ENCODE peak calls at places on chromosomes 16 and 17, in nine cellular contexts. Q, S, O, E, C, G, M, B and Y are unnamed samples.

GRCh38 chr16:28192811-28193529 is 18.8 kb downstream of the XPO6 start:
- DNase-seq in E (no peak), M (no peak), B (no peak), S (no peak), G (peak; percentile 78), Q (no peak), C (no peak), O (no peak), Y (no peak)

GRCh38 chr16:46673320-46674013 is 15.5 kb downstream of the VPS35 start:
- DNase-seq in O (peak; percentile 23), E (no peak), C (no peak), B (peak; percentile 78), S (peak; percentile 50), Q (no peak), G (peak; percentile 44), M (peak; percentile 60), Y (peak; percentile 49)

GRCh38 chr17:77696151-77696719 is 262.3 kb upstream of the TNRC6C start:
- DNase-seq in M (no peak), Q (peak; percentile 73), E (no peak), S (no peak), G (no peak), B (no peak), C (peak; percentile 45), O (no peak), Y (no peak)

GRCh38 chr16:68257906-68258800 is 6.2 kb upstream of the SLC7A6 start:
- DNase-seq in B (peak; percentile 65), O (no peak), E (no peak), S (peak; percentile 35), M (peak; percentile 80), G (no peak), C (peak; percentile 89), Q (peak; percentile 83), Y (peak; percentile 70)

GRCh38 chr17:19733953-19734526 is 14.1 kb downstream of the ALDH3A1 start:
- DNase-seq in O (no peak), M (no peak), B (no peak), E (no peak), G (no peak), Q (no peak), C (no peak), S (no peak), Y (no peak)

GRCh38 chr16:11682655-11683096 is 14.4 kb downstream of the SNN start:
- DNase-seq in E (no peak), B (no peak), C (no peak), S (peak; percentile 98), M (no peak), O (no peak), Q (no peak), G (no peak), Y (peak; percentile 88)

GRCh38 chr17:66466933-66467367 is 164.5 kb downstream of the PRKCA start:
- DNase-seq in M (peak; percentile 99), C (no peak), Q (no peak), O (peak; percentile 35), S (peak; percentile 100), G (no peak), B (peak; percentile 97), E (peak; percentile 64), Y (peak; percentile 99)

GRCh38 chr17:4519361-4519788 is 20.7 kb downstream of the SPNS2 start:
- DNase-seq in O (peak; percentile 81), M (no peak), Q (no peak), B (no peak), C (no peak), S (no peak), G (no peak), E (no peak), Y (no peak)

GRCh38 chr17:78933025-78933958 is 8.1 kb upstream of the TIMP2 start:
- DNase-seq in B (peak; percentile 96), G (peak; percentile 21), M (peak; percentile 98), Q (peak; percentile 90), E (peak; percentile 84), C (peak; percentile 92), S (peak; percentile 99), O (peak; percentile 67), Y (peak; percentile 58)

GRCh38 chr17:14859521-14859920 is 405.6 kb downstream of the PMP22 start:
- DNase-seq in E (no peak), C (no peak), Q (no peak), S (no peak), B (no peak), M (no peak), G (no peak), O (no peak), Y (peak; percentile 34)

GRCh38 chr17:66829386-66829864 is 5.5 kb upstream of the CACNG5 start:
- DNase-seq in B (peak; percentile 34), O (peak; percentile 39), Q (no peak), E (no peak), M (peak; percentile 77), S (peak; percentile 68), C (peak; percentile 35), G (no peak), Y (peak; percentile 28)

GRCh38 chr16:79752421-79752820 is 151.9 kb upstream of the MAF start:
- DNase-seq in O (no peak), B (no peak), M (no peak), C (no peak), G (no peak), Q (no peak), S (no peak), E (no peak), Y (peak; percentile 43)

GRCh38 chr17:38674749-38675615 is at the start of gene EPOP:
- DNase-seq in S (peak; percentile 79), E (peak; percentile 90), C (peak; percentile 92), O (peak; percentile 92), Q (peak; percentile 97), G (peak; percentile 68), B (peak; percentile 93), M (peak; percentile 78), Y (peak; percentile 67)

DNA sequence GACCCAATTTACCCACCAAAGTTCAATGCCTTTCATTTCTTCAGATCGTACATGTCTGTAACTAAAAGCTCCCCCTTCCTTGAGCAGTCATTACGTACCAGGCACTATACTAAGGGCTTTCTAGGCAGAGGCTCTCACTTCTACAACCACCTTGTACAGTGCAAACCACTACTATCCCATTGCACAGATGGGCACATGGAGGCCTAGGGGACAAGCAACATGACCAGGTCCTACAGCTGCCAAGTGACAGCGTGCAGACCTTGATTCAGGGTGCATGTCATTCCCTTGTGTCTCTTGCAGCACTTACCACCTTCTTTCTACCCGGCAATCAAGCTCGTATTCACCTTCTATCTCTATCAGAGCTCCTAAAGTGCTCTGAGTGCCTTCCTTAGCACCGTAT is 382.7 kb downstream of the SOX9 start:
- DNase-seq in G (no peak), S (no peak), M (no peak), E (no peak), B (no peak), C (no peak), Q (no peak), O (no peak), Y (no peak)
- H3K4me1 ChIP-seq in G (no peaks in the 10 kb centered on the region), S (peaks cover 4% of the 10 kb centered on the region), M (no peaks in the 10 kb centered on the region), E (no peaks in the 10 kb centered on the region), B (peaks cover 55% of the 10 kb centered on the region), C (peaks cover 19% of the 10 kb centered on the region), Q (no peaks in the 10 kb centered on the region), O (no peaks in the 10 kb centered on the region), Y (peaks cover 22% of the 10 kb centered on the region)

DNA sequence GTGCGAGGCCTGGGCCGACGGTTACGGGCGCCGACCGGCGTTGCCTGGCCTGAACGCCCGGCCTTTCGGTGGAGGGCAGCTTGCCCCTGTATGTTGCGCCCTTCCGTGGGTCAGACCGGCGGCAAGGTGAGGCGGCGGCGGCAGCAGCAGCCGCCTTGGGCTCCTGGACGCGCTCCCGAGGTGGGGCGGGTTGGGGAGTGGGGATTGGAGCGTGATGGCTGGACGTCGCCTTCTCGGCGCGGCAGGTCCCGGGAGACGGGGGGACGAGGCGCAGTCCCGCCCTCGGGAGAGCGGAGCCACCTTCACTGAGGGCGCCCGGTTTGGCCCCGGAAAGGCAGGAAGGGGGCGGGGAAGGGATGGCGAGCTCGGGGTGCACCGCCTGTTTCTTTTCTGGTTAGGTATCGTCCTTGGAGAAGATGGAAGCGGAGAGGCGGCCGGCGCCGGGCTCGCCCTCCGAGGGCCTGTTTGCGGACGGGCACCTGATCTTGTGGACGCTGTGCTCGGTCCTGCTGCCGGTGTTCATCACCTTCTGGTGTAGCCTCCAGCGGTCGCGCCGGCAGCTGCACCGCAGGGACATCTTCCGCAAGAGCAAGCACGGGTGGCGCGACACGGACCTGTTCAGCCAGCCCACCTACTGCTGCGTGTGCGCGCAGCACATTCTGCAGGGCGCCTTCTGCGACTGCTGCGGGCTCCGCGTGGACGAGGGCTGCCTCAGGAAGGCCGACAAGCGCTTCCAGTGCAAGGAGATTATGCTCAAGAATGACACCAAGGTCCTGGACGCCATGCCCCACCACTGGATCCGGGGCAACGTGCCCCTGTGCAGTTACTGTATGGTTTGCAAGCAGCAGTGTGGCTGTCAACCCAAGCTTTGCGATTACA is 668 bp downstream of the DGKE start:
- DNase-seq in O (peak; percentile 45), E (no peak), M (peak; percentile 70), Q (peak; percentile 84), C (peak; percentile 72), B (peak; percentile 69), G (peak; percentile 70), S (peak; percentile 27), Y (peak; percentile 25)
- H3K4me1 ChIP-seq in O (peaks cover 1% of the 10 kb centered on the region), E (no peaks in the 10 kb centered on the region), M (peaks cover 43% of the 10 kb centered on the region), Q (no peaks in the 10 kb centered on the region), C (peaks cover 21% of the 10 kb centered on the region), B (peaks cover 25% of the 10 kb centered on the region), G (peaks cover 73% of the 10 kb centered on the region), S (peaks cover 11% of the 10 kb centered on the region), Y (peaks cover 12% of the 10 kb centered on the region)

GRCh38 chr17:83085526-83086196 is 6.3 kb downstream of the METRNL start:
- DNase-seq in O (no peak), G (no peak), S (no peak), E (no peak), M (no peak), B (no peak), Q (no peak), C (no peak), Y (no peak)

GRCh38 chr17:83087788-83088360 is 8.5 kb downstream of the METRNL start:
- DNase-seq in E (no peak), B (no peak), C (no peak), O (no peak), Q (no peak), G (no peak), M (no peak), S (no peak), Y (no peak)

GRCh38 chr17:83085103-83085502 is 5.7 kb downstream of the METRNL start:
- DNase-seq in S (no peak), G (no peak), M (no peak), Q (no peak), O (no peak), E (no peak), B (no peak), C (no peak), Y (no peak)

GRCh38 chr17:83086907-83087787 is 7.7 kb downstream of the METRNL start:
- DNase-seq in S (no peak), G (no peak), M (no peak), O (no peak), C (no peak), E (no peak), Q (no peak), B (no peak), Y (no peak)

GRCh38 chr17:83086197-83086880 is 6.9 kb downstream of the METRNL start:
- DNase-seq in S (no peak), Q (no peak), G (no peak), M (no peak), O (no peak), E (no peak), B (no peak), C (no peak), Y (no peak)
- H3K4me1 ChIP-seq in S (peaks cover 24% of the 10 kb centered on the region), Q (no peaks in the 10 kb centered on the region), G (peaks cover 30% of the 10 kb centered on the region), M (peaks cover 42% of the 10 kb centered on the region), O (peaks cover 5% of the 10 kb centered on the region), E (no peaks in the 10 kb centered on the region), B (peaks cover 25% of the 10 kb centered on the region), C (peaks cover 97% of the 10 kb centered on the region), Y (peaks cover 1% of the 10 kb centered on the region)

DNA sequence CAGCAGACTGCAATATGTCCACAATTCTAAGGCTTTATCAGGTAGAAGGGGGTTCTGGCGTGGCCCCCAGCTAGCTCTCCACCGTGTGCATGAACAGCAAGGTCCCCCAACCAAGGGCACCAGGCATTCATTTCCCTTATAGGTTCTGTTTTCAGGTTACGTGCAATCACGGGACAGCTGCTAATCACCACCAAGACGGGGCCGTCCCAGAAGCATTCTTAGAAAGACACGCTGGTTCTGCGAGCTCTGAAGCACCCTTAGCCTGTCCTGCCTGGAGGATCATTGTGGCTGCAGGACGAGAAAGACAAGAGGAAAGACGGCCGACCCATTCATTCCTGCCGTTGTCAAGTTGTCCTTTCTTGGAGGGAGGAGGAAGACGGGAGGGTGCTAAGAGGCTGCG is 302.9 kb downstream of the SOX9 start:
- DNase-seq in Q (no peak), E (no peak), S (no peak), B (no peak), G (no peak), M (no peak), C (no peak), O (no peak), Y (no peak)
- H3K4me1 ChIP-seq in Q (no peaks in the 10 kb centered on the region), E (no peaks in the 10 kb centered on the region), S (peaks cover 12% of the 10 kb centered on the region), B (peaks cover 91% of the 10 kb centered on the region), G (peaks cover 13% of the 10 kb centered on the region), M (peaks cover 41% of the 10 kb centered on the region), C (peaks cover 29% of the 10 kb centered on the region), O (no peaks in the 10 kb centered on the region), Y (peaks cover 34% of the 10 kb centered on the region)